ENCODE peak calls at places on chromosomes 3 and 15, in seven cellular contexts. K, L, A, R, H, D and U are unnamed samples.
A peak's percentile ranks its signal among the peaks of the same experiment; 100 is the strongest.

GRCh38 chr3:70999730-71000129 is 583.8 kb downstream of the FOXP1 start:
- DNase-seq in K (peak; percentile 61), L (no peak), A (no peak), R (no peak), H (no peak), D (no peak), U (no peak)

GRCh38 chr3:58063424-58063823 is 55.2 kb downstream of the FLNB start:
- DNase-seq in K (peak; percentile 78), L (peak; percentile 64), A (peak; percentile 49), R (no peak), H (no peak), D (no peak), U (no peak)

GRCh38 chr3:160035757-160036156 is 47.1 kb downstream of the IL12A start:
- DNase-seq in K (no peak), L (no peak), A (no peak), R (no peak), H (no peak), D (no peak), U (no peak)

GRCh38 chr15:96870510-96871039 is 540.1 kb downstream of the NR2F2 start:
- DNase-seq in K (no peak), L (no peak), A (no peak), R (no peak), H (peak; percentile 14), D (no peak), U (no peak)

GRCh38 chr3:127182848-127183714 is 9.8 kb upstream of the PRR23E start:
- DNase-seq in K (no peak), L (no peak), A (no peak), R (no peak), H (no peak), D (no peak), U (peak; percentile 20)

GRCh38 chr15:57654136-57654845 is 52.2 kb upstream of the POLR2M start:
- DNase-seq in K (peak; percentile 31), L (no peak), A (no peak), R (no peak), H (no peak), D (no peak), U (no peak)

GRCh38 chr15:65058394-65059368 is 9.1 kb downstream of the RASL12 start:
- DNase-seq in K (no peak), L (peak; percentile 13), A (no peak), R (no peak), H (no peak), D (no peak), U (no peak)

GRCh38 chr15:42090781-42091180 is 3.6 kb downstream of the PLA2G4D start:
- DNase-seq in K (no peak), L (no peak), A (no peak), R (no peak), H (no peak), D (no peak), U (no peak)

GRCh38 chr15:70198441-70199123 is 100.9 kb upstream of the TLE3 start:
- DNase-seq in K (no peak), L (no peak), A (no peak), R (no peak), H (no peak), D (no peak), U (no peak)

GRCh38 chr3:77240072-77240650 is 200.3 kb downstream of the ROBO2 start:
- DNase-seq in K (no peak), L (no peak), A (no peak), R (no peak), H (no peak), D (no peak), U (no peak)

GRCh38 chr3:33096103-33096868 is 660 bp downstream of the GLB1 start:
- DNase-seq in K (peak; percentile 17), L (peak; percentile 50), A (peak; percentile 74), R (peak; percentile 69), H (peak; percentile 6), D (peak; percentile 55), U (peak; percentile 64)

GRCh38 chr3:178486903-178487302 is 49.3 kb upstream of the KCNMB2 start:
- DNase-seq in K (no peak), L (no peak), A (no peak), R (no peak), H (no peak), D (no peak), U (no peak)

GRCh38 chr15:41796457-41796856 is 22.2 kb downstream of the MAPKBP1 start:
- DNase-seq in K (peak; percentile 64), L (no peak), A (no peak), R (no peak), H (no peak), D (no peak), U (no peak)

GRCh38 chr15:79954659-79955058 is 16.3 kb downstream of the BCL2A1 start:
- DNase-seq in K (no peak), L (no peak), A (peak; percentile 69), R (no peak), H (no peak), D (no peak), U (no peak)

GRCh38 chr3:22922317-22922716 is 280.8 kb upstream of the UBE2E2 start:
- DNase-seq in K (no peak), L (no peak), A (no peak), R (no peak), H (no peak), D (peak; percentile 19), U (peak; percentile 33)

GRCh38 chr15:83708328-83708727 is 54.4 kb downstream of the ADAMTSL3 start:
- DNase-seq in K (no peak), L (no peak), A (no peak), R (no peak), H (no peak), D (no peak), U (no peak)

GRCh38 chr3:15542641-15543040 is 21.1 kb upstream of the COLQ start:
- DNase-seq in K (no peak), L (no peak), A (no peak), R (no peak), H (no peak), D (no peak), U (no peak)

GRCh38 chr3:185594073-185594472 is 8.0 kb downstream of the SENP2 start:
- DNase-seq in K (no peak), L (no peak), A (no peak), R (no peak), H (no peak), D (no peak), U (no peak)

DNA sequence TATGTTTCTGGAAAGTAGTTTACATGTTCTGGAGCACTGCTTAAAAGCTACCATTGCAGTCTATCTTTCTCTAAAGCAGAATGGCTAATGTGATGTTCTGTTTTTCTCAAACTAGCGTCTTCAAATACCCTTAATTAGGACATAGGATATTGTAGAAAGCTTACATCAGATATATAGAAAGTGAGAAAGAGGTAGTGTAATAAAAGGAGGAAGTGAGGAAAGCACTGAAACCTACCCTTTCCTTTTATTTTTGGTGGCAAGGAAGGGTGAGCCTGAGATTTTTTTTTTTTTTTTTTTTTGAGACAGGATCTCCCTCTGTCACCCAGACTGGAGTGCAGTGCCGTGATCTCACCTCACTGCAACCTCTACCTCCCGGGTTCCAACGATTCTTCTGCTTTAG is 9.4 kb downstream of the SENP2 start:
- DNase-seq in K (no peak), L (no peak), A (peak; percentile 3), R (no peak), H (no peak), D (peak; percentile 41), U (peak; percentile 49)
- TF ChIP-seq CTCF in K (no peak), L (no peak), A (no peak), R (no peak), H (no peak), D (no peak), U (no peak)

GRCh38 chr3:107578523-107578922 is 55.8 kb downstream of the BBX start:
- DNase-seq in K (no peak), L (no peak), A (no peak), R (no peak), H (no peak), D (no peak), U (no peak)
- TF ChIP-seq CTCF in K (no peak), L (no peak), A (no peak), R (no peak), H (no peak), D (no peak), U (no peak)

GRCh38 chr3:66196633-66197032 is 24.2 kb upstream of the SLC25A26 start:
- DNase-seq in K (no peak), L (no peak), A (no peak), R (no peak), H (no peak), D (no peak), U (no peak)

GRCh38 chr3:66198437-66199088 is 22.2 kb upstream of the SLC25A26 start:
- DNase-seq in K (no peak), L (no peak), A (no peak), R (no peak), H (no peak), D (no peak), U (no peak)

GRCh38 chr3:66199089-66199473 is 21.7 kb upstream of the SLC25A26 start:
- DNase-seq in K (no peak), L (no peak), A (no peak), R (no peak), H (no peak), D (no peak), U (no peak)

GRCh38 chr3:66200147-66200546 is 20.7 kb upstream of the SLC25A26 start:
- DNase-seq in K (no peak), L (no peak), A (no peak), R (no peak), H (no peak), D (no peak), U (no peak)

DNA sequence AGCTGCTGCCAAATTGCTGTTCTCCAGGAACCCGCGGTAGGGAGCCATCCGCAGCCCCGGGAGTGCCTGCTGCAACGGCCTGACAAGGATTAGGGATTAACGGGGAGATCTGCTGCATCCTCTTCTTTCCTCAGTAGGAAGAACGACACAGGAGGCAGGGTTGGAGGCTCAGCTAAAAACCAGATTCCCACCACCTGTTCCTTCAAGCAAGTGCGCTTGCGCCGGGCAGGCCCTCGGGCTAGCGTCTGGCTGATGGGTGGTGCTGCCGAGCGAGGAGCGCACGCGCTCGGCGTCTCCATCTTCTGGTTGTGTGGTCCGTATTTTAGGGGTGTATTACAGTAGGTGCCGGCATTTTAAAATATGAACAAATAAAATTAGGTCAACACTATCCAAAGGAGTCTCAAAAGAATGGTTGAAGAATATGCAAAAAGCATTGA is 25.4 kb upstream of the SLC25A26 start:
- DNase-seq in K (peak; percentile 34), L (peak; percentile 29), A (no peak), R (peak; percentile 28), H (peak; percentile 54), D (peak; percentile 65), U (peak; percentile 76)
- TF ChIP-seq CTCF in K (peak; percentile 63), L (no peak), A (no peak), R (no peak), H (peak; percentile 44), D (no peak), U (peak; percentile 6)

DNA sequence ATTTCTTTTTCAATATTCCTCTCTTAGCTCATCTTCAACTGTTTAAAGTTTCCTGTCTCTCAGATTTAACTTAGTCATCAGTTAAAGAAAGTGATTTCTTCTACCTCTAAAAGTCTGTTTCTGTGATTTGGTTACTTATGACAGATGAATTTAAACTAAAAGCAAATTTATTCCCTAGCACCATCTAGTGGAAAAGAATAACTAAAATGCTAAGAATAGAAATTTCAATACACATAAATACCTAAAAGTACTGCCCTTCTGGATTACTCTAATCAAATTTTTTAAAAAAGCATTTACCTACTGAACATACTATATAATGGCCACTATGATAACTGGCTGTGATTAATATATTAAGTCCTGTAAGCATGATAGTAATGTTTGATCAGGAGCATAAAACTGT is 14.0 kb upstream of the ZCWPW2 start:
- DNase-seq in K (no peak), L (no peak), A (no peak), R (no peak), H (no peak), D (no peak), U (no peak)
- TF ChIP-seq CTCF in K (peak; percentile 65), L (no peak), A (no peak), R (no peak), H (no peak), D (no peak), U (no peak)